ENCODE peak calls at places on chromosomes 7 and 10, in seven cellular contexts. I is globus pallidus, F is AG08395, A is left ventricle myocardium inferior, D is astrocyte, V is T-helper 2 cell, X is pulmonary artery endothelial cell. M is an unnamed sample.

GRCh38 chr10:86653987-86654386 is 360 bp upstream of the OPN4 start:
- DNase-seq in I (no peak), F (no peak), A (no peak), D (no peak), V (no peak), X (no peak), M (no peak)

GRCh38 chr10:3068968-3069737 is 1.8 kb downstream of the PFKP start:
- DNase-seq in I (no peak), F (peak), A (no peak), D (no peak), V (no peak), X (no peak), M (no peak)

GRCh38 chr7:152344253-152344652 is 91.5 kb downstream of the KMT2C start:
- DNase-seq in I (no peak), F (no peak), A (no peak), D (no peak), V (peak), X (no peak), M (no peak)

GRCh38 chr7:121755818-121756501 is 117.0 kb upstream of the PTPRZ1 start:
- DNase-seq in I (peak), F (no peak), A (no peak), D (no peak), V (no peak), X (no peak), M (no peak)

GRCh38 chr7:116955801-116956514 is 2.7 kb downstream of the ST7 start:
- DNase-seq in I (no peak), F (no peak), A (no peak), D (peak), V (no peak), X (no peak), M (no peak)

GRCh38 chr10:63720072-63720537 is 198.9 kb downstream of the REEP3 start:
- DNase-seq in I (peak), F (no peak), A (no peak), D (no peak), V (peak), X (no peak), M (peak)

GRCh38 chr7:106041140-106041717 is 70.9 kb downstream of the SYPL1 start:
- DNase-seq in I (no peak), F (peak), A (no peak), D (no peak), V (no peak), X (no peak), M (no peak)

GRCh38 chr7:100830396-100830795 is 3.1 kb upstream of the EPHB4 start:
- DNase-seq in I (no peak), F (no peak), A (no peak), D (no peak), V (no peak), X (no peak), M (no peak)

GRCh38 chr7:95686109-95686508 is 86.2 kb upstream of the DYNC1I1 start:
- DNase-seq in I (peak), F (peak), A (peak), D (peak), V (no peak), X (peak), M (no peak)

GRCh38 chr10:131814567-131815290 is 86.1 kb upstream of the PPP2R2D start:
- DNase-seq in I (no peak), F (no peak), A (no peak), D (no peak), V (no peak), X (no peak), M (no peak)

GRCh38 chr10:20911626-20912025 is 14.5 kb upstream of the NEBL start:
- DNase-seq in I (no peak), F (no peak), A (no peak), D (no peak), V (no peak), X (no peak), M (no peak)

M was measured in T-helper 22 cell.